ENCODE peak calls at places on chromosome 1, in five cellular contexts. U, N, W, O and M are unnamed samples.

GRCh38 chr1:208207388-208208131 is 36.6 kb downstream of the PLXNA2 start:
- DNase-seq in U (peak), N (no peak), W (peak), O (peak), M (no peak)

GRCh38 chr1:8257621-8258020 is 60.3 kb upstream of the SLC45A1 start:
- DNase-seq in U (peak), N (no peak), W (no peak), O (no peak), M (no peak)

GRCh38 chr1:111653695-111654094 is 34.1 kb downstream of the RAP1A start:
- DNase-seq in U (no peak), N (no peak), W (no peak), O (no peak), M (no peak)

GRCh38 chr1:230415405-230416119 is 10.6 kb downstream of the PGBD5 start:
- DNase-seq in U (no peak), N (no peak), W (no peak), O (no peak), M (no peak)

GRCh38 chr1:200959341-200959985 is 64.1 kb downstream of the KIF21B start:
- DNase-seq in U (no peak), N (no peak), W (no peak), O (no peak), M (no peak)

GRCh38 chr1:245807306-245807705 is 652.5 kb downstream of the KIF26B start:
- DNase-seq in U (no peak), N (peak), W (no peak), O (no peak), M (peak)

GRCh38 chr1:89953072-89953626 is 41.8 kb upstream of the ZNF326 start:
- DNase-seq in U (peak), N (peak), W (no peak), O (no peak), M (no peak)

GRCh38 chr1:35298464-35298863 is 30.0 kb downstream of the ZMYM4 start:
- DNase-seq in U (peak), N (peak), W (no peak), O (peak), M (peak)

GRCh38 chr1:61131248-61131647 is 48.9 kb downstream of the NFIA start:
- DNase-seq in U (no peak), N (no peak), W (no peak), O (no peak), M (no peak)

GRCh38 chr1:190747643-190748186 is 270.1 kb upstream of the BRINP3 start:
- DNase-seq in U (no peak), N (no peak), W (no peak), O (no peak), M (no peak)

GRCh38 chr1:3948344-3948743 is 48.3 kb upstream of the C1orf174 start:
- DNase-seq in U (peak), N (no peak), W (no peak), O (no peak), M (no peak)

GRCh38 chr1:221230605-221231004 is 351.4 kb downstream of the HLX start:
- DNase-seq in U (no peak), N (no peak), W (no peak), O (no peak), M (no peak)

GRCh38 chr1:145690587-145691558 is 16.3 kb downstream of the PDZK1 start:
- DNase-seq in U (peak), N (peak), W (no peak), O (no peak), M (peak)

GRCh38 chr1:7680791-7681165 is 90.3 kb upstream of the VAMP3 start:
- DNase-seq in U (no peak), N (no peak), W (no peak), O (no peak), M (no peak)

GRCh38 chr1:50538476-50538875 is 115.2 kb upstream of the DMRTA2 start:
- DNase-seq in U (no peak), N (no peak), W (no peak), O (no peak), M (no peak)

GRCh38 chr1:169129109-169129789 is 22.8 kb downstream of the ATP1B1 start:
- DNase-seq in U (peak), N (no peak), W (no peak), O (no peak), M (no peak)

GRCh38 chr1:22712502-22713271 is 2.0 kb downstream of the EPHB2 start:
- DNase-seq in U (peak), N (peak), W (no peak), O (no peak), M (peak)

GRCh38 chr1:238323483-238323882 is 432.8 kb upstream of the ZP4 start:
- DNase-seq in U (no peak), N (no peak), W (no peak), O (no peak), M (no peak)

GRCh38 chr1:182595641-182596240 is 6.7 kb upstream of the RNASEL start:
- DNase-seq in U (peak), N (peak), W (no peak), O (peak), M (peak)

GRCh38 chr1:36609241-36610027 is 126.7 kb upstream of the CSF3R start:
- DNase-seq in U (peak), N (peak), W (no peak), O (peak), M (peak)

GRCh38 chr1:204194771-204195170 is 1.5 kb downstream of the KISS1 start:
- DNase-seq in U (no peak), N (no peak), W (no peak), O (no peak), M (no peak)

GRCh38 chr1:53153752-53154151 is 11.3 kb upstream of the SLC1A7 start:
- DNase-seq in U (no peak), N (no peak), W (no peak), O (no peak), M (no peak)

GRCh38 chr1:54462597-54463258 is 56.5 kb upstream of the SSBP3 start:
- DNase-seq in U (no peak), N (no peak), W (no peak), O (no peak), M (no peak)

GRCh38 chr1:163807331-163807730 is 485.6 kb downstream of the NUF2 start:
- DNase-seq in U (no peak), N (no peak), W (no peak), O (no peak), M (no peak)

GRCh38 chr1:85660541-85660940 is 47.7 kb downstream of the ZNHIT6 start:
- DNase-seq in U (no peak), N (no peak), W (no peak), O (no peak), M (no peak)

GRCh38 chr1:219676012-219676770 is 63.3 kb upstream of the ZC3H11B start:
- DNase-seq in U (peak), N (no peak), W (no peak), O (no peak), M (no peak)

DNA sequence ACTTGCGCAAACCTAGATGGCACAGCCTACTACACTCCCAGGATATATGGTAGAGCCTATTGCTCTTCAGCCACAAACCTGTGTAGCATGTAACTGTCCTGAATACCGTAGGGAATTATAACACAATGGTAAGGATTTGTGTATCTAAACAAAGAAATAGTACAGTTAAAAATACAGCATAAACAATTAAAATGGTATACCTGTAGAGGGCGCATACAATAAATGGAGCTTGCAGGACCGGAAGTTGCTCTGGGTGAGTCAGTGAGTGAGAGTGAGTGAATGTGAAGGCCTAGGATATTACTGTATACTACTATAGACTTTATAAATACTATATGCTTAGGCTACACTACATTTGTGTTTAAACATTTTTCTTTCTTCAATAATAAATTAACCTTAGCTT is 99.3 kb downstream of the PLD5 start:
- DNase-seq in U (peak), N (no peak), W (no peak), O (no peak), M (no peak)
- TF ChIP-seq CTCF in U (no peak), N (no peak), W (no peak), O (no peak), M (peak)

DNA sequence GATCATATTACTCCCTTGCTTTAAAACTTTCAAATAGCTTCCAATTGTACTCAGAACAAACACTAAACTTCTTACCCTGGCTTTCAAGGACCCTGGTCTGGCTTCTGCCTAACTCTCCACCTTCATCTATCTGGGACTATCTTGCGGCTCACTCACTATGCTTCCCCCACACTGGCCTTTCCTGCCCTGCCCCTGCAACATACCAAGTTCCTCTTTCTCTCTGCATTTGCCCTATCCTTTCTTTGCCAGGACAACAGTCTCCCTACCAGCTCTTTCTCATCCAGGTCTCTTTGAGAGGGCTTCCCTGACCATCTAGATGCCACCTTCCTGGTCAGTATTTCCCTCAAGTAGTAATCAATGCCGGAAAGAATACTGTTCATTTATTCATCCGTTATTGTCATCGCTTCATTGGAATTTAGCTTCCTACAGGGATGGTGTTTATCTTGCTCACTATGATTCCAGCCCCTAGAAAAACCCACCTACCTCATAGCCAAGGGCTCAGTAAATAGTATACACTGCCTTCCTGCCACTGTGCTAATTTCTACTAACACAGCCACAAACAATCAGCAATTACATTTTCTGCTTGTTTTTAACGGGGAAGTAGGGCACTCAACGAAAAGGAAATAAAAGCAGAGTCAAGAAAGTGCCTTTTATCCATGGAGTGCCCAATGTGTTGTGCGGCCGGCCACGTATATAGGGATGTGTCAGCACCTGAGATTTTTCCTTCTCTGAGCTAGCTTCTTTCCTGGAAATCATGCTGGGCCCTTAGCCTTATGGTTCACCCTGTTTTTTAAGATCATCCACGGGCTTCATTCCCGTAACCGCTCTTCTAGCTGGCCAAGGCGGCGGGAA is 521 bp upstream of the CDC7 start:
- DNase-seq in U (no peak), N (peak), W (no peak), O (no peak), M (peak)
- TF ChIP-seq CTCF in U (no peak), N (no peak), W (no peak), O (no peak), M (no peak)

DNA sequence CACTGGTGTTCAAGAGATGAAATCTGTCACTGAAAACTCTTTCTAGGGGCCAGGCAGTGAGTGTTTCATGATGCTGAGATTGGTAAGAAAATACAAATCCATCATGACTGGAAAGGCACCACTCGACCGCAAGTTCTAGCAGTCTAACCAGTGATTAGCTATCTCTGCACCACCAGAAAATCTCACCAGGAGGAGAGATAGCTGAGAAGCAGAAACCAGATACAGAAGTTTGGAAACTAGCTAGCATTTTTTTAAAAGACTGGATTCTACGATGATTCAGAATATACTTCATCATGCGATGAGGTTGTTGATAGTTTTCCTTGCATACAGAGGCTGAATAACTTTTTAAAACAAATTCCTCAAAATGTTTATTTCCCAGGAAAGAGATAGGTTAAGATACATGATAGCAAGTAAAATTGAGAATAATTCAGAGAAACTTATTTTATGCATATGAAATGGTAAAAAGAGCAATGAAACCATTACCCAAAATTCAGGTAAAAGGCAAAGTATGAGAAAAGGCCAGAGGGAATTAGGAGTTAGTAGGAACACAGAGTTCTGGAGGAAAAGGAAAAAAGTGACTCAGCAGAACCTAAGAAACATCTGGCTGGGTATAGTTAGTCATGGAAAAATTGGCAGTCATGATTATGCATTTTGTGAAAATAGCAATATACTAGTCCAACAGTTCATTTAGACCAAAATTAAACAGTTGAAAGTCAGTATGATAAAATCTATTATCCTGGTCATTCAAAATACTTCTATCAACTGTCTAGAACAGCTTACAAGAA is 3.3 kb upstream of the F3 start:
- DNase-seq in U (peak), N (no peak), W (no peak), O (no peak), M (no peak)
- TF ChIP-seq CTCF in U (peak), N (no peak), W (no peak), O (no peak), M (no peak)

DNA sequence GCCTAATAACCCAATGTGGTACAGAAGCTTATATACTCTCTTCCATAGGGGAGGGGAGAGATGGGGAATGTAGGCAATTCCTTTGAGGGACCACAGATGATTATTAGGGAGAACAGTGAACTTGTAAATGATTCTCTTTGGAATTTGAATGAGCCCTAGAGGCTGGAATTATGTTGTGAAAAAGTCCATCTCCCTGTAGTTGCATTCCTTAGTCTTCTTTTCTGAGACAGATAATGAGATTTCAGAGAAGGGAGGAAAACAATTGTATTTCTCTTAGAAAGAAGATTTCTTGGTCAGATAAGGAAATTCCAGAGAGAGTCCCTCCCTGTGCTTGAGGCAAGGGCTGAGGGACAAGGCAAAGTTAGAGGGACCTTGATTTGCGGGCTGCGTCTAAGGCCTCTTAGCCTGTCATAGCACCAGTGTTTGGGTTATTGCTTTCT is 89.0 kb upstream of the HMCN1 start:
- DNase-seq in U (peak), N (no peak), W (no peak), O (no peak), M (no peak)
- TF ChIP-seq CTCF in U (no peak), N (no peak), W (no peak), O (no peak), M (no peak)

GRCh38 chr1:172322219-172323061 is 98.0 kb upstream of the C1orf105 start:
- DNase-seq in U (peak), N (no peak), W (peak), O (peak), M (no peak)
- TF ChIP-seq CTCF in U (no peak), N (no peak), W (no peak), O (no peak), M (no peak)